ENCODE peak calls at places on chromosomes 11 and 22, in nine cellular contexts. D, G, H, A, E, X, V, U and S are unnamed samples.

GRCh38 chr11:11931461-11932055 is 76.9 kb downstream of the DKK3 start:
- DNase-seq in H (peak), U (peak), X (no peak), V (no peak), A (peak), G (no peak), D (peak), E (peak), S (no peak)

GRCh38 chr11:122209619-122210377 is 93.8 kb upstream of the BLID start:
- DNase-seq in D (no peak), H (no peak), E (peak), G (no peak), V (no peak), U (no peak), X (peak), A (no peak), S (no peak)

GRCh38 chr11:83241291-83241946 is 44.7 kb downstream of the CCDC90B start:
- DNase-seq in D (peak), A (peak), V (peak), H (peak), U (peak), G (no peak), X (peak), E (peak), S (peak)

GRCh38 chr22:25013634-25014033 is 61.1 kb downstream of the KIAA1671 start:
- DNase-seq in E (no peak), V (no peak), U (no peak), H (no peak), D (peak), G (no peak), A (peak), X (peak), S (no peak)

GRCh38 chr11:520428-521178 is 13.6 kb upstream of the RNH1 start:
- DNase-seq in E (no peak), A (no peak), X (no peak), G (peak), U (no peak), D (no peak), H (no peak), V (no peak), S (no peak)

GRCh38 chr11:11499300-11499699 is 122.5 kb downstream of the GALNT18 start:
- DNase-seq in H (no peak), U (no peak), E (no peak), V (no peak), D (no peak), G (no peak), A (no peak), X (no peak), S (no peak)

GRCh38 chr11:114762437-114762836 is 84.1 kb downstream of the NXPE2 start:
- DNase-seq in D (peak), H (peak), U (peak), X (peak), G (peak), V (peak), E (peak), A (peak), S (peak)

GRCh38 chr22:38016182-38017078 is 32.1 kb upstream of the SOX10 start:
- DNase-seq in V (peak), G (no peak), U (no peak), D (no peak), H (no peak), E (peak), A (peak), X (no peak), S (no peak)

GRCh38 chr11:44702897-44703296 is 23.9 kb upstream of the TSPAN18 start:
- DNase-seq in X (no peak), U (no peak), E (no peak), V (no peak), G (no peak), A (no peak), D (no peak), H (no peak), S (no peak)

GRCh38 chr11:14059491-14059890 is 97.0 kb downstream of the SPON1 start:
- DNase-seq in U (no peak), V (no peak), G (no peak), H (no peak), A (no peak), D (no peak), E (no peak), X (no peak), S (peak)

GRCh38 chr11:21783954-21784353 is 408.9 kb upstream of the ANO5 start:
- DNase-seq in V (no peak), A (no peak), E (no peak), D (no peak), X (no peak), G (no peak), U (no peak), H (no peak), S (no peak)

GRCh38 chr11:45285931-45286632 is at the start of gene SYT13:
- DNase-seq in V (peak), H (peak), E (peak), D (no peak), U (no peak), X (peak), A (no peak), G (peak), S (peak)

GRCh38 chr11:108734956-108735559 is 70.2 kb downstream of the DDX10 start:
- DNase-seq in V (no peak), H (no peak), E (no peak), D (no peak), G (no peak), X (no peak), U (no peak), A (no peak), S (no peak)

GRCh38 chr22:48563118-48563965 is 1264.3 kb downstream of the BRD1 start:
- DNase-seq in E (no peak), A (no peak), V (no peak), G (peak), H (no peak), X (peak), D (no peak), U (no peak), S (no peak)

GRCh38 chr22:21094911-21095772 is 49.4 kb downstream of the LRRC74B start:
- DNase-seq in E (no peak), V (no peak), G (no peak), D (no peak), H (no peak), U (no peak), A (no peak), X (no peak), S (no peak)

GRCh38 chr22:49179175-49179574 is 648.5 kb downstream of the BRD1 start:
- DNase-seq in X (no peak), H (no peak), D (no peak), V (no peak), G (no peak), A (no peak), E (no peak), U (no peak), S (no peak)

GRCh38 chr22:40194656-40195055 is 16.9 kb downstream of the TNRC6B start:
- DNase-seq in D (no peak), E (no peak), A (no peak), V (no peak), H (no peak), G (no peak), X (no peak), U (no peak), S (no peak)

GRCh38 chr11:62143727-62144126 is 19.9 kb downstream of the INCENP start:
- DNase-seq in A (no peak), U (no peak), D (no peak), H (no peak), X (no peak), E (peak), G (no peak), V (no peak), S (no peak)

GRCh38 chr11:40125054-40125453 is 1334.4 kb downstream of the LRRC4C start:
- DNase-seq in H (no peak), G (no peak), U (no peak), E (peak), V (no peak), X (no peak), D (peak), A (no peak), S (no peak)

GRCh38 chr11:2593393-2593950 is 106.3 kb downstream of the KCNQ1OT1 start:
- DNase-seq in V (no peak), D (no peak), E (peak), G (peak), X (no peak), U (no peak), H (no peak), A (no peak), S (no peak)

GRCh38 chr22:49037701-49038245 is 789.9 kb downstream of the BRD1 start:
- DNase-seq in G (no peak), U (no peak), A (no peak), H (no peak), E (no peak), X (no peak), D (no peak), V (no peak), S (no peak)

GRCh38 chr11:64947202-64947814 is 11.6 kb upstream of the GPHA2 start:
- DNase-seq in H (no peak), V (no peak), D (no peak), G (no peak), A (no peak), E (no peak), U (no peak), X (no peak), S (peak)

GRCh38 chr11:13384837-13385417 is 78.1 kb downstream of the BTBD10 start:
- DNase-seq in X (no peak), D (peak), V (peak), H (peak), G (no peak), E (peak), U (peak), A (peak), S (peak)

GRCh38 chr11:127044535-127044934 is 44.0 kb upstream of the KIRREL3 start:
- DNase-seq in D (no peak), X (no peak), U (no peak), G (no peak), E (no peak), H (no peak), A (no peak), V (no peak), S (no peak)

GRCh38 chr22:49305215-49305965 is 522.3 kb downstream of the BRD1 start:
- DNase-seq in V (peak), A (no peak), U (no peak), E (peak), D (no peak), G (peak), H (peak), X (peak), S (peak)

DNA sequence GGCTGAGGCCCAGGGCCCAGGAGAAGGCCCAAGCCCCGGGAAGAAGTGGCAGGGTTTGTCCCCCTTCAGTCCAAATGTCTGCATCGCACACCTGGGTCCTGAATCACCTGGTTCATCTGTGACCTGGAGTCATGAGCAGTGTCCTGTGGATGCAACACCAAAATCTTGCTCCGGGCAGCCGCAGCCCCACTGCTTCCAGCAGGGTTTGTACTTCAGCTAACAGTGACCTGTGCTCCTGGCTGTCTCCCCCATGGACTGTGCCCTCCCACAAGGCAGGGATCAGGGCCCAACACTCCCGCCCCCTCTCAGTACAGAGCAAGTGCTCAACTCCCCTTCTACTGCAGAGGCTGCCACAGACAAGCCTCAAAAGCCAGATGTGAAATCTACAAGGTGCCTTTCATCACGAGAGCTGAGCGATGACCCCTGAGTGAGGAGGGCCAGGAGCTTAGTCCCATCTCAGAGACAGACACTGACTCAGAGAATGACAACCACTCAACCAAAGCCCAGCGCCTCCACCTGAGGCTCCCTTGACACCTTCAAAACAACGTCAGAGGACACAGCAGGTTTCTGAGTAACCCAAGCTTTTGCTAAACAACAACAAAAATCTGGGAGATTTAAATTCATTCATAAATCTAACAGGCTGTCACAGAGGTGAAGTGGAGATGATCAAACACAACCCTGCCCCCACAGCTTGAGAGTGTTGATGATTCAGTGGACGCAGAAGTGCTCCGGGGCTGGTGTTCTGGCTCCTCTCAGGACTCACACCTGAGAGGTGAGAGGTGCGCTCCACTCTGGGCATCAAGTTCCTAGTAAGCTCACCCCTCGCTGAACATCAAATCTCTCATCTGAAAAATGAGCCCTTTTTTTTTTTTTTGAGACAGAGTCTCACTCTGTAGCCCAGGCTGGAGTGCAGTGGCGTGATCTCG is 3.4 kb downstream of the KIAA0930 start:
- DNase-seq in D (no peak), U (no peak), X (peak), G (no peak), A (no peak), E (no peak), H (no peak), V (no peak), S (no peak)
- TF ChIP-seq CTCF in D (no peak), U (no peak), X (no peak), G (no peak), A (no peak), E (no peak), H (no peak), V (no peak), S (no peak)

GRCh38 chr11:68959465-68960298 is 21.1 kb downstream of the MRGPRD start:
- DNase-seq in E (no peak), U (no peak), X (no peak), A (no peak), G (no peak), V (no peak), D (no peak), H (no peak), S (no peak)

GRCh38 chr11:68963779-68964178 is 17.0 kb downstream of the MRGPRD start:
- DNase-seq in A (no peak), D (no peak), H (no peak), X (no peak), V (no peak), E (no peak), U (no peak), G (no peak), S (no peak)

GRCh38 chr11:68960299-68961071 is 20.3 kb downstream of the MRGPRD start:
- DNase-seq in X (no peak), A (no peak), E (no peak), V (no peak), H (no peak), G (no peak), D (no peak), U (no peak), S (no peak)

GRCh38 chr11:68962527-68963250 is 18.1 kb downstream of the MRGPRD start:
- DNase-seq in H (no peak), X (no peak), V (no peak), D (no peak), E (no peak), G (no peak), U (no peak), A (no peak), S (no peak)

DNA sequence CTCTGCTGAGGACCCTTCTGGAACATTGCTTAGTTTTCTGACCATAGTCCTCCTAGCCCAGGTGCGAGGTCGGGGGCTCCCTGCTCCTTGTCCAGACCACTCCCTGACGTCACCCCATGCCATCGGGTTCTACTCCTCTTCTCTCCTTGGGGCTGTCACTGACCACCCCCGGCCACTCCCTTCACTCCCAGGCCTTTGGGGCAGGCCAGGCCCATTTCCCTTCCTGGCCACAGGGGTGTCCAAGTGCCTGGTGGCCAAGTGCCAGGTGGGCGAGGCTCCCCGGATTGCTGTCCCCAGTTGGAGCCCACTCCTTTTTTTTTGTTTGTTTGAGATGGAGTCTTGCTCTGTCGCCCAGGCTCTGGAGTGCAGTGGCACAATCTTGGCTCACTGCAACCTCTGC is 19.5 kb downstream of the MRGPRD start:
- DNase-seq in D (no peak), A (no peak), G (no peak), X (no peak), V (no peak), H (no peak), E (no peak), U (no peak), S (no peak)
- TF ChIP-seq CTCF in D (no peak), A (no peak), G (no peak), X (no peak), V (no peak), H (no peak), E (no peak), U (no peak), S (no peak)

GRCh38 chr22:44354288-44354687 is 41.5 kb upstream of the SHISAL1 start:
- DNase-seq in X (peak), V (no peak), D (no peak), G (no peak), U (no peak), A (no peak), E (no peak), H (no peak), S (no peak)
- TF ChIP-seq CTCF in X (no peak), V (no peak), D (no peak), G (no peak), U (no peak), A (no peak), E (no peak), H (no peak), S (no peak)

GRCh38 chr11:16881766-16882165 is 132.4 kb downstream of the PLEKHA7 start:
- DNase-seq in V (no peak), U (no peak), H (no peak), D (no peak), A (no peak), X (no peak), E (no peak), G (no peak), S (no peak)

GRCh38 chr11:16880184-16880583 is 134.0 kb downstream of the PLEKHA7 start:
- DNase-seq in X (no peak), G (no peak), D (no peak), U (no peak), A (no peak), E (peak), H (no peak), V (no peak), S (no peak)

GRCh38 chr11:16881074-16881709 is 133.0 kb downstream of the PLEKHA7 start:
- DNase-seq in X (peak), G (no peak), E (peak), D (peak), V (no peak), U (no peak), H (no peak), A (peak), S (no peak)

GRCh38 chr11:16879690-16880089 is 134.5 kb downstream of the PLEKHA7 start:
- DNase-seq in D (no peak), G (no peak), A (no peak), E (no peak), H (no peak), U (no peak), V (no peak), X (no peak), S (no peak)

DNA sequence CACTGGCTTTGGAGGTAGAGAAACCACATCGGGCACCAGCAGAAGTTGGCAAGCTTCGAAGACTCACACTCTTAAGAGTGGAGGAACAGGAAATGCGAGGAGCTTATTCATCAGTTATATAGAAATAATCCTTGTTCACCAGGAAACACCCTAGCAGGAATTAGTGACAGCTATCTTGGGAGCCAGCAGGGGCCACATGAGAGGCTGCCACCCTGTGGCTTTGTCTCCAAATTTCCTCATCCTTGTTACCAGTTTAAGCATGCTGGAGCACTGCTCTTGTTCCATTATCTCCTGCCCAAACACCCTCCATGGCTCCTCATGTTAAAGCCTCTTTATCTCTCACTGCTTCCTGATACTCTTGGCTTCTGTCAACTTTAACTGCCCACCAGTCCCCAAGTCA is 131.0 kb downstream of the PLEKHA7 start:
- DNase-seq in U (no peak), G (no peak), A (peak), H (no peak), D (peak), E (peak), X (no peak), V (no peak), S (no peak)
- TF ChIP-seq CTCF in U (no peak), G (no peak), A (peak), H (no peak), D (no peak), E (no peak), X (peak), V (no peak), S (no peak)

GRCh38 chr11:107282195-107282594 is 175.4 kb downstream of the CWF19L2 start:
- DNase-seq in A (no peak), H (no peak), X (no peak), V (no peak), G (no peak), E (no peak), D (no peak), U (no peak), S (no peak)
- TF ChIP-seq CTCF in A (no peak), H (no peak), X (no peak), V (no peak), G (no peak), E (no peak), D (no peak), U (no peak), S (no peak)

GRCh38 chr11:46410021-46410420 is 18.4 kb upstream of the CHRM4 start:
- DNase-seq in A (no peak), X (no peak), H (no peak), G (no peak), D (no peak), U (no peak), V (no peak), E (no peak), S (peak)
- TF ChIP-seq CTCF in A (no peak), X (no peak), H (peak), G (no peak), D (no peak), U (peak), V (no peak), E (no peak), S (no peak)

DNA sequence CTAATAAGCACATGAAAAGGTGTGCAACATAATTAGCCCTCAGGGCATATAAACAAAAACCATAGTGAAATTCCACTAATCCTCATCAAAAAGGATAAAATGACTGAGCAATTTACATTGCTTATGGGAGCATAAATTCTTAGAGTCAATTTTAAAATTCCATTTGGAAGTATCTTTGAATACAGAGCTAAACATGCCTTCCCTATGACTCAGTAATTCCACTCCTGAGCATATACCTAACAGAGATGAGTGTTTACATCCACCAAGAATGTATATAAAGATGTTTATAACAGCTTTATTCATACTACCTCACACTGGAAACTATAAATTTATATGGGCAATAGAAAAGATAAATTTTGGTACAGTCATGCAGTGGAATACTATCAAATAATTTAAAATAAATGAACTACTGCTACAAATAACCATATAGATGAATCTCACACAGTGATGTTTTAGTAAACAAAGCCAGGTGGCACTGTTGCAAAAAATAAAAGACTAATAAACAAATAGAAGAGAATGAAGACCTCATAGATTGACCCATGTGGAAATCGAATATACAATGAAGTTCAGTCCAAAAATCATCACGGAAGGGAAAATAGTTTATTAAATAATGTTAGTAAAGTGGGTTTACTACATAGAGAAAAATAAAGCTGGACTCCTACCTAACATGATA is 8.2 kb upstream of the OR2D2 start:
- DNase-seq in A (no peak), H (no peak), U (no peak), E (no peak), V (no peak), D (peak), X (no peak), G (no peak), S (no peak)
- TF ChIP-seq CTCF in A (peak), H (no peak), U (no peak), E (no peak), V (peak), D (no peak), X (no peak), G (no peak), S (peak)